ENCODE peak calls at places on chromosome 15, in four cellular contexts. One of them, this sample, is unnamed.

GRCh38 chr15:60685346-60685937 is 206.5 kb upstream of the ICE2 start:
- DNase-seq in ovary: no peak
- DNase-seq in hepatocyte: no peak
- DNase-seq in A549: no peak
- DNase-seq in this sample: no peak

GRCh38 chr15:66986951-66987350 is 78.5 kb upstream of the SMAD3 start:
- DNase-seq in ovary: no peak
- DNase-seq in hepatocyte: no peak
- DNase-seq in A549: no peak
- DNase-seq in this sample: no peak

GRCh38 chr15:88749699-88750098 is 53.5 kb upstream of the ACAN start:
- DNase-seq in hepatocyte: no peak
- DNase-seq in ovary: no peak
- DNase-seq in A549: no peak
- DNase-seq in this sample: no peak

GRCh38 chr15:88994286-88994685 is 81.1 kb upstream of the MFGE8 start:
- DNase-seq in A549: no peak
- DNase-seq in ovary: no peak
- DNase-seq in hepatocyte: no peak
- DNase-seq in this sample: no peak

GRCh38 chr15:63372018-63372705 is 9.5 kb downstream of the CA12 start:
- DNase-seq in ovary: no peak
- DNase-seq in A549: peak; percentile 95
- DNase-seq in hepatocyte: peak; percentile 55
- DNase-seq in this sample: no peak

GRCh38 chr15:89828324-89829145 is 13.9 kb upstream of the ANPEP start:
- DNase-seq in ovary: peak; percentile 36
- DNase-seq in A549: no peak
- DNase-seq in hepatocyte: no peak
- DNase-seq in this sample: peak; percentile 73

GRCh38 chr15:66620744-66621344 is 55.0 kb upstream of the LCTL start:
- DNase-seq in hepatocyte: no peak
- DNase-seq in A549: no peak
- DNase-seq in ovary: no peak
- DNase-seq in this sample: no peak

GRCh38 chr15:40584191-40584590 is 9.9 kb upstream of the KNL1 start:
- DNase-seq in hepatocyte: no peak
- DNase-seq in ovary: no peak
- DNase-seq in A549: no peak
- DNase-seq in this sample: no peak

GRCh38 chr15:89469331-89470107 is 26.9 kb downstream of the RHCG start:
- DNase-seq in hepatocyte: no peak
- DNase-seq in ovary: no peak
- DNase-seq in A549: no peak
- DNase-seq in this sample: no peak

GRCh38 chr15:78061963-78062427 is 15.5 kb downstream of the TBC1D2B start:
- DNase-seq in A549: no peak
- DNase-seq in hepatocyte: peak; percentile 37
- DNase-seq in ovary: no peak
- DNase-seq in this sample: no peak

GRCh38 chr15:62798536-62798935 is 244.0 kb upstream of the TPM1 start:
- DNase-seq in A549: no peak
- DNase-seq in hepatocyte: no peak
- DNase-seq in ovary: no peak
- DNase-seq in this sample: no peak

GRCh38 chr15:73240864-73241499 is 127.8 kb downstream of the HCN4 start:
- DNase-seq in A549: peak; percentile 78
- DNase-seq in ovary: peak; percentile 72
- DNase-seq in hepatocyte: peak; percentile 77
- DNase-seq in this sample: peak; percentile 67

GRCh38 chr15:65856821-65857455 is 12.4 kb upstream of the RAB11A start:
- DNase-seq in A549: peak; percentile 57
- DNase-seq in hepatocyte: peak; percentile 68
- DNase-seq in ovary: peak; percentile 59
- DNase-seq in this sample: peak; percentile 61

GRCh38 chr15:90042766-90043525 is 41.8 kb downstream of the ZNF710 start:
- DNase-seq in hepatocyte: no peak
- DNase-seq in ovary: no peak
- DNase-seq in A549: no peak
- DNase-seq in this sample: no peak

GRCh38 chr15:58241872-58242271 is 103.7 kb downstream of the AQP9 start:
- DNase-seq in hepatocyte: no peak
- DNase-seq in A549: no peak
- DNase-seq in ovary: no peak
- DNase-seq in this sample: no peak

GRCh38 chr15:64246364-64247189 is 83.8 kb upstream of the PPIB start:
- DNase-seq in A549: peak; percentile 69
- DNase-seq in hepatocyte: peak; percentile 48
- DNase-seq in ovary: no peak
- DNase-seq in this sample: no peak

GRCh38 chr15:67080900-67081431 is 15.6 kb downstream of the SMAD3 start:
- DNase-seq in ovary: no peak
- DNase-seq in hepatocyte: no peak
- DNase-seq in A549: no peak
- DNase-seq in this sample: no peak

GRCh38 chr15:34437687-34438086 is at the start of gene GOLGA8A:
- DNase-seq in hepatocyte: peak; percentile 84
- DNase-seq in ovary: peak; percentile 25
- DNase-seq in A549: no peak
- DNase-seq in this sample: peak; percentile 81

GRCh38 chr15:80828796-80829195 is 49.6 kb downstream of the CEMIP start:
- DNase-seq in ovary: no peak
- DNase-seq in A549: no peak
- DNase-seq in hepatocyte: no peak
- DNase-seq in this sample: no peak

GRCh38 chr15:38254065-38254883 is 1.6 kb downstream of the SPRED1 start:
- DNase-seq in ovary: peak; percentile 47
- DNase-seq in A549: peak; percentile 31
- DNase-seq in hepatocyte: peak; percentile 78
- DNase-seq in this sample: no peak

GRCh38 chr15:73851679-73852078 is 21.7 kb upstream of the TBC1D21 start:
- DNase-seq in ovary: no peak
- DNase-seq in hepatocyte: peak; percentile 86
- DNase-seq in A549: no peak
- DNase-seq in this sample: no peak

GRCh38 chr15:56242576-56243116 is 1.0 kb downstream of the RFX7 start:
- DNase-seq in ovary: no peak
- DNase-seq in hepatocyte: no peak
- DNase-seq in A549: no peak
- DNase-seq in this sample: no peak

GRCh38 chr15:90376789-90377188 is 11.3 kb upstream of the IQGAP1 start:
- DNase-seq in ovary: no peak
- DNase-seq in A549: no peak
- DNase-seq in hepatocyte: no peak
- DNase-seq in this sample: peak; percentile 32

GRCh38 chr15:28942046-28942445 is 56.3 kb downstream of the APBA2 start:
- DNase-seq in hepatocyte: no peak
- DNase-seq in ovary: no peak
- DNase-seq in A549: no peak
- DNase-seq in this sample: no peak

GRCh38 chr15:54836052-54836795 is 360.5 kb downstream of the RSL24D1 start:
- DNase-seq in ovary: no peak
- DNase-seq in hepatocyte: no peak
- DNase-seq in A549: no peak
- DNase-seq in this sample: no peak

GRCh38 chr15:66293419-66294156 is at the start of gene DIS3L:
- DNase-seq in A549: peak; percentile 81
- DNase-seq in hepatocyte: peak; percentile 80
- DNase-seq in ovary: peak; percentile 56
- DNase-seq in this sample: peak; percentile 44

GRCh38 chr15:58585668-58586461 is 154.1 kb downstream of the LIPC start:
- DNase-seq in hepatocyte: no peak
- DNase-seq in A549: no peak
- DNase-seq in ovary: no peak
- DNase-seq in this sample: no peak

GRCh38 chr15:29522373-29523276 is 253.0 kb upstream of the NSMCE3 start:
- DNase-seq in hepatocyte: peak; percentile 22
- DNase-seq in ovary: no peak
- DNase-seq in A549: peak; percentile 54
- DNase-seq in this sample: no peak

GRCh38 chr15:56244811-56245576 is 1.3 kb upstream of the RFX7 start:
- DNase-seq in hepatocyte: peak; percentile 35
- DNase-seq in A549: peak; percentile 43
- DNase-seq in ovary: peak; percentile 15
- DNase-seq in this sample: no peak

GRCh38 chr15:31023841-31024240 is 32.4 kb upstream of the MTMR10 start:
- DNase-seq in A549: no peak
- DNase-seq in ovary: no peak
- DNase-seq in hepatocyte: no peak
- DNase-seq in this sample: no peak

GRCh38 chr15:74642328-74642723 is 26.7 kb downstream of the CLK3 start:
- DNase-seq in A549: no peak
- DNase-seq in ovary: no peak
- DNase-seq in hepatocyte: peak; percentile 78
- DNase-seq in this sample: no peak

GRCh38 chr15:74442604-74443003 is 8.8 kb upstream of the SEMA7A start:
- DNase-seq in A549: no peak
- DNase-seq in ovary: no peak
- DNase-seq in hepatocyte: no peak
- DNase-seq in this sample: no peak

GRCh38 chr15:51318382-51319150 is 19.8 kb downstream of the CYP19A1 start:
- DNase-seq in hepatocyte: no peak
- DNase-seq in ovary: no peak
- DNase-seq in A549: no peak
- DNase-seq in this sample: no peak

DNA sequence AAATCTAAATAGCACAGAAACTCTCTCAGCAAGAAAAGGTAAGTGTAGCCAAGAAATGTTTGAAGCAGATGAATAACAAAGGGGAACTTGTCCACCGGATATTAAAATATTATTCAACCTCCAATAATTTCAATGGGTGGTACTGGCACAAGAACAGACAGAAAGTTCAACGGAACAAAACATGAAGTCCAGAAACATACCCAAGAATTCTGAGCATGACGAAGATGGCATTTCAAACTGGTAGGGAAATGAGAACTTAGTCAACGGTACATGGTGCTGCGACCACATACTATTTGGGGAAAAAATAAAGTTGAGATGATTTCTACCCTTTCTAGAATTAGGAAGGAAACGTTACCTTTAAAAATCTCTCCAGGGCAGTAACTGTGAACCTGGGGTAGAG is 5.5 kb downstream of the CHSY1 start:
- DNase-seq in hepatocyte: no peak
- DNase-seq in ovary: no peak
- DNase-seq in A549: no peak
- DNase-seq in this sample: no peak
- H3K4me3 ChIP-seq in hepatocyte: no peak overlapping the region
- H3K4me3 ChIP-seq in ovary: no peak overlapping the region
- H3K4me3 ChIP-seq in A549: no peak overlapping the region
- H3K4me3 ChIP-seq in this sample: no peak overlapping the region

DNA sequence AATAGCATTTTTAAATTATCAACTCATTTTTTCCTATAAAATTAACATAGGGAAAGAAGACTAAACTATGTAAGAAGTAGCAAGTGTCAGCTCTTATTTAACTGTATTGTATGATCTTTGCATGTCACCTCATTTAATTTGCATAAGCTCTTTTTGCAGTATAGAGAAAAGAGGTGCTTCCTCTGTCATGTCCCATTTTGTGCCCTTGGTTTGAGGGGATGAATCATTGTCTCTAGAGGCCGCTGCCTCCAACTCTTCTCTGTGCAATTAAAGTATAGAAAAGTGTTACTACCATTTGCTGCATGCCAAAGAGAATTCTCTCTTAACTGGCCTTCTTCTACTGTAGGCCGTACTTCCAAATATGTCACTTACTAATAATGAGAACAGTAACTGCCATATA is 93.4 kb downstream of the LRRC28 start:
- DNase-seq in ovary: no peak
- DNase-seq in hepatocyte: no peak
- DNase-seq in A549: no peak
- DNase-seq in this sample: no peak
- H3K27ac ChIP-seq in ovary: no peak overlapping the region
- H3K27ac ChIP-seq in hepatocyte: no peak overlapping the region
- H3K27ac ChIP-seq in A549: no peak overlapping the region
- H3K27ac ChIP-seq in this sample: peak overlapping the region; percentile 17

DNA sequence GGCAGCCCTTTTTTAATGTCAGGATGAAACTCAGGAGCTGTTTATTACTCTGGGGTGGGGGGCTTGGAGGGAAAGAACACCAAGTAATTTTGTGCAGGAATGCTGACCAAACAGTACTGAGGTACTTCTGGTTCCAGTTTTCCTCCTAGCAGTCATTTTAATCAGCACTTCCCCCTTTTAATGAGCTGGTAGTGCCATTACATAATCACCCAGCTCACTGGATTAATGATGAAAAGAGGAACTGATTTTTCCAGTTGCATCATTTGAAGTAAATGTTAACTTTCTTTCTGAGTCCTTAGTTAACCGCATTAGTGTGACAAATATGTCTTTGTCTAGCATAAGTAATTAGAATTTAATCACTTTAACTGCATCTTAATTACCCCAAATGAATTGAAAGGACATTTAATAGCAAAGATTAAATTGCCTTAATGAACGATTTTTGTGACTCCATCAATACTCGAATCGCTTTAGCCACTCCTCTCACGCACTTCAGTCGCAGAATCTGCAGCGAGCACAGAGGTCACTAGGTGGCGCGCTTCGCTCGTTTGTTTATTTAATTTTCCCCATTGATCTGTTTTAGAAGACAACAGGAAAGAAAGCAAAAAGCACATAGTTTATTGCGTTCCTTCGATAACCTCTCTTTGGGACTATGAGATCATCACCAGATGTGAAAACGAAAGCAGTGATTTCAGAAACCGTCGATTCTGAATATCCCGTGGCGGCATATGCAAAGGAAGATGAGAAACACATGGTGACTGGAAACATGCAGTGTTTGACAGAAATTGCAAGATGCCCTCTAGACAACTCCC is 9.8 kb downstream of the ONECUT1 start:
- DNase-seq in A549: peak; percentile 64
- DNase-seq in ovary: peak; percentile 32
- DNase-seq in hepatocyte: peak; percentile 73
- DNase-seq in this sample: peak; percentile 57
- H3K4me3 ChIP-seq in A549: peak overlapping the region; percentile 24
- H3K4me3 ChIP-seq in ovary: no peak overlapping the region
- H3K4me3 ChIP-seq in hepatocyte: no peak overlapping the region
- H3K4me3 ChIP-seq in this sample: no peak overlapping the region

GRCh38 chr15:70698412-70698811 is 64.9 kb downstream of the UACA start:
- DNase-seq in A549: no peak
- DNase-seq in ovary: no peak
- DNase-seq in hepatocyte: no peak
- DNase-seq in this sample: no peak
- H3K27ac ChIP-seq in A549: no peak overlapping the region
- H3K27ac ChIP-seq in ovary: no peak overlapping the region
- H3K27ac ChIP-seq in hepatocyte: peak overlapping the region; percentile 68
- H3K27ac ChIP-seq in this sample: peak overlapping the region; percentile 58

GRCh38 chr15:95292790-95293450 is 1037.6 kb upstream of the NR2F2 start:
- DNase-seq in ovary: no peak
- DNase-seq in hepatocyte: no peak
- DNase-seq in A549: no peak
- DNase-seq in this sample: no peak

GRCh38 chr15:95286911-95287769 is 1043.4 kb upstream of the NR2F2 start:
- DNase-seq in A549: no peak
- DNase-seq in ovary: peak; percentile 58
- DNase-seq in hepatocyte: no peak
- DNase-seq in this sample: no peak

GRCh38 chr15:95287774-95288173 is 1042.7 kb upstream of the NR2F2 start:
- DNase-seq in hepatocyte: no peak
- DNase-seq in A549: no peak
- DNase-seq in ovary: peak; percentile 49
- DNase-seq in this sample: no peak

GRCh38 chr15:95291878-95292472 is 1038.5 kb upstream of the NR2F2 start:
- DNase-seq in ovary: no peak
- DNase-seq in hepatocyte: peak; percentile 67
- DNase-seq in A549: peak; percentile 42
- DNase-seq in this sample: no peak

GRCh38 chr15:95290376-95290973 is 1040.0 kb upstream of the NR2F2 start:
- DNase-seq in A549: no peak
- DNase-seq in hepatocyte: no peak
- DNase-seq in ovary: no peak
- DNase-seq in this sample: no peak
- H3K4me3 ChIP-seq in A549: no peak overlapping the region
- H3K4me3 ChIP-seq in hepatocyte: no peak overlapping the region
- H3K4me3 ChIP-seq in ovary: no peak overlapping the region
- H3K4me3 ChIP-seq in this sample: no peak overlapping the region

This sample was measured in heart right ventricle.